ENCODE peak calls at places on chromosomes 6 and 20, in four cellular contexts. U is osteocyte; N is CD8-positive, alpha-beta T cell; J is DND-41. P is an unnamed sample.

GRCh38 chr6:137903933-137904821 is 37.1 kb downstream of the TNFAIP3 start:
- DNase-seq in N (no peak), U (no peak), J (peak; percentile 58), P (no peak)

GRCh38 chr6:150152891-150153876 is 10.3 kb downstream of the PPP1R14C start:
- DNase-seq in N (no peak), J (no peak), U (no peak), P (no peak)

GRCh38 chr20:34570859-34571306 is 12.4 kb downstream of the MAP1LC3A start:
- DNase-seq in N (no peak), J (peak; percentile 21), U (no peak), P (no peak)

GRCh38 chr20:50617022-50617421 is 74.3 kb downstream of the RIPOR3 start:
- DNase-seq in J (no peak), N (no peak), U (no peak), P (no peak)

GRCh38 chr6:52116605-52116948 is 29.2 kb upstream of the PKHD1 start:
- DNase-seq in N (no peak), U (no peak), J (no peak), P (no peak)

GRCh38 chr6:157759028-157759427 is 64.0 kb upstream of the SNX9 start:
- DNase-seq in N (no peak), J (no peak), U (peak; percentile 56), P (no peak)

GRCh38 chr20:10551732-10552724 is 116.9 kb downstream of the SLX4IP start:
- DNase-seq in U (no peak), J (peak; percentile 25), N (no peak), P (no peak)

GRCh38 chr20:36483919-36484808 is 57.2 kb upstream of the MYL9 start:
- DNase-seq in U (no peak), J (no peak), N (no peak), P (no peak)

GRCh38 chr6:37653933-37654565 is 43.6 kb downstream of the MDGA1 start:
- DNase-seq in N (no peak), U (no peak), J (peak; percentile 70), P (peak; percentile 30)
- TF ChIP-seq CTCF in N (peak; percentile 57), U (peak; percentile 56), J (peak; percentile 91), P (peak; percentile 95)

DNA sequence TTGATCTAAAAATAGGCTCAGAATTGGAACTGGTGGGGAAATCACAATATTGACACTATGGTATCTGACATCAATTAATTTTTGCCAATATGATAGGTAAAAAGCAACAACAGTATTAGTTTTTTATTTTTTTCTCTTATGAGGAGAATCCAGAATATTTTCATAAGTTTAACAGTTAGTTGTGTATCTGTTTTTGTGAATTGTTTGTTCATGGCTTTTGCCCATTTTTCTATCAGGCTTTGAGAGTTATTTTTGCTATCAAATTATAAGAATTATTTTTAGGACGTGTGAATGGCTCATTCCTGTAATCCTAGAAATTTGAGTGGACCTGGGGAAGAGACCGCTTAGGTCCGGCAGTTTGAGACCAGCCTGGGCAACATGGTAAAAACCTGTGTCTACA is 608.6 kb upstream of the ADGRB3 start:
- DNase-seq in U (no peak), N (no peak), J (no peak), P (no peak)
- TF ChIP-seq CTCF in U (no peak), N (no peak), J (no peak), P (no peak)

GRCh38 chr20:58243653-58244410 is 15.4 kb upstream of the ANKRD60 start:
- DNase-seq in N (no peak), U (no peak), J (no peak), P (no peak)

GRCh38 chr20:58245181-58245891 is 16.9 kb upstream of the ANKRD60 start:
- DNase-seq in J (no peak), U (no peak), N (no peak), P (no peak)

GRCh38 chr20:58245931-58246330 is 17.5 kb upstream of the ANKRD60 start:
- DNase-seq in U (peak; percentile 68), N (no peak), J (no peak), P (no peak)

GRCh38 chr20:58244517-58245030 is 16.1 kb upstream of the ANKRD60 start:
- DNase-seq in U (peak; percentile 66), N (no peak), J (no peak), P (no peak)

GRCh38 chr20:58246346-58246745 is 17.9 kb upstream of the ANKRD60 start:
- DNase-seq in J (no peak), N (no peak), U (peak; percentile 75), P (peak; percentile 35)
- TF ChIP-seq CTCF in J (peak; percentile 36), N (no peak), U (peak; percentile 49), P (peak; percentile 15)

DNA sequence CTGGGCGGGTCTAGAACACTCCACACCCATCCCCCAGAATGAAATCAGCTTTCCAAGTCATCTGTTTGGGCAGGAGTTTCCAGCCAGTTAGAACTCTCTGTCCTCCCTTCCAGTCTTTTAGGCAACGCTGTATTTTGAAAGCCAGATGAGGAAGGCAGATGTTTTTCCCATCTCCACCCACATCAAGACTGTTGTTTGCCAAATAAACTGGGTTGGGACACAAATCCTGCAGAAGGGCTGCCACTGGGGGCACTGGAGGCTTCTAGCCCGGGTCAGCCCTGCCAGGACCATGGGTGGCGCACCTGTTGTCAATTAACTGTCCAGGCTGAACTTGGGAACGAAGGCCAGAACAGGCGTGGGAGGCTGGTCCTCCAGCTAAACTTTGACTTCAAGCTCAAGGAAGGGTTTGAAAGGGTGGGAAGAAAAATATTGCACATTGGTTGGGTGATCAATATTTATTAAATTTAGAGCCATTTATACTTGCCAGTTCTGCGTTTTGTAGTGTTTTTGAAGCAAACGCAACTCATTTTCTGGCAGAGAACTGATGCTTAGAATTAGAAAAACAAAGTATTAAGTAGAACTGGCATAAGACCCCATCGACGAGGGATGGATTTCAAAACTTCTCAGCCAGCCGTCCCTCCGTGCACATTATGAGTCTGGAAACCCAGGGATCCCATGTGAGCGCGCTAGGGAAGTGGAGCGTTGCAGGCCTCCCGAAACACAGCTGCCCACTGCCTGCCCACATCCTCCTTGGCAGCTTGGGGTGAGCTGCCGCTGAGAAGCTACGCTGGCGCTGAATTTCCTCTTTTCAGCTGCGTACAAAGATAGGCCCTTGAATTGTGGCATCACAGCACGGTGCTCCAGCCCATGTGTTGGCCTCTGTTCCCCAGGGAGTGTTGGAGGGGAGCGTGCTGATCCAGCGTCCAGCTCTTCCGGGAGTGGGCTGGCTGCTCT is 297.4 kb downstream of the QKI start:
- DNase-seq in U (no peak), J (no peak), N (no peak), P (no peak)
- TF ChIP-seq CTCF in U (no peak), J (no peak), N (no peak), P (no peak)

GRCh38 chr6:37123957-37124729 is 45.8 kb upstream of the PIM1 start:
- DNase-seq in U (no peak), N (no peak), J (no peak), P (no peak)
- TF ChIP-seq CTCF in U (no peak), N (no peak), J (no peak), P (no peak)

GRCh38 chr6:27495386-27496135 is 22.7 kb upstream of the ZNF184 start:
- DNase-seq in J (no peak), U (no peak), N (peak; percentile 54), P (peak; percentile 66)
- TF ChIP-seq CTCF in J (no peak), U (peak; percentile 20), N (no peak), P (no peak)

GRCh38 chr6:101393291-101394251 is at the start of gene GRIK2:
- DNase-seq in N (no peak), J (no peak), U (peak; percentile 87), P (peak; percentile 71)

GRCh38 chr6:101392561-101393230 is 812 bp upstream of the GRIK2 start:
- DNase-seq in J (no peak), N (no peak), U (no peak), P (peak; percentile 13)

GRCh38 chr6:101396552-101397173 is 3.2 kb downstream of the GRIK2 start:
- DNase-seq in U (no peak), J (peak; percentile 75), N (no peak), P (peak; percentile 78)

GRCh38 chr6:101397199-101397598 is 3.7 kb downstream of the GRIK2 start:
- DNase-seq in U (no peak), N (no peak), J (no peak), P (no peak)

GRCh38 chr6:101395345-101395744 is 1.8 kb downstream of the GRIK2 start:
- DNase-seq in J (no peak), U (no peak), N (no peak), P (no peak)
- TF ChIP-seq CTCF in J (peak; percentile 17), U (peak; percentile 62), N (no peak), P (no peak)

DNA sequence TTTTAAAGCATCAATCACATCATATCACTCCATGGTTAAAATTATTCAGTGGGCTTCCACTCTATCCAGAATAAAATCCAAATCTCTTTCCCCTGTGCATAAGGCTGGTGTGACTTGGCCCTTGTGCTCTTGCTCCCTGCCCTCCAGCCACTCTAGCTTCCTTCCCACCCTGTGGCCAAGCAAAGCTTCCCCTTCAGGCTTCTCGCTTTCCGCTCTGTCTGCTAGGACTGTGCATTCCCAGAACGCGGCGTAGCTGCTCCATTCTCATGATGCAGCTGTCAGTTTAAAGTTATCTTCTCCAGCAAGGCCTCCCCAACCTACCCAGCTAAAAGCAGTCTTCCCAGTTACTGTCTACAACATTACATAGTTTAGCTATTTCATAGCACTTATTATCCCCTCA is 19.4 kb upstream of the KCNK16 start:
- DNase-seq in J (no peak), U (no peak), N (no peak), P (no peak)
- TF ChIP-seq CTCF in J (no peak), U (no peak), N (no peak), P (no peak)

GRCh38 chr6:11013671-11014070 is 30.4 kb downstream of the ELOVL2 start:
- DNase-seq in J (no peak), U (no peak), N (no peak), P (no peak)
- TF ChIP-seq CTCF in J (no peak), U (no peak), N (no peak), P (no peak)